ENCODE peak calls at places on chromosomes 2 and 18, in six cellular contexts. I, L, P, O, T and J are unnamed samples.

GRCh38 chr2:54531558-54531957 is 75.4 kb downstream of the SPTBN1 start:
- DNase-seq in I (no peak), L (no peak), P (no peak), O (peak; percentile 70), T (no peak), J (no peak)

GRCh38 chr2:64645014-64645418 is 8.7 kb downstream of the SERTAD2 start:
- DNase-seq in I (peak; percentile 69), L (peak; percentile 48), P (peak; percentile 35), O (peak; percentile 75), T (peak; percentile 78), J (peak; percentile 47)

GRCh38 chr18:49652841-49653240 is 91.0 kb downstream of the LIPG start:
- DNase-seq in I (no peak), L (no peak), P (no peak), O (no peak), T (no peak), J (no peak)

GRCh38 chr2:156356006-156356764 is 23.7 kb upstream of the NR4A2 start:
- DNase-seq in I (no peak), L (no peak), P (no peak), O (no peak), T (no peak), J (no peak)

GRCh38 chr18:37661478-37661877 is 95.9 kb upstream of the CELF4 start:
- DNase-seq in I (no peak), L (no peak), P (no peak), O (no peak), T (no peak), J (no peak)

GRCh38 chr2:16644204-16644925 is 21.3 kb downstream of the CYRIA start:
- DNase-seq in I (no peak), L (no peak), P (no peak), O (no peak), T (no peak), J (no peak)

GRCh38 chr2:208274748-208275147 is 8.7 kb downstream of the PIKFYVE start:
- DNase-seq in I (no peak), L (no peak), P (no peak), O (no peak), T (no peak), J (no peak)

GRCh38 chr18:22609642-22610041 is 191.9 kb upstream of the CTAGE1 start:
- DNase-seq in I (no peak), L (peak; percentile 66), P (peak; percentile 31), O (peak; percentile 27), T (peak; percentile 16), J (peak; percentile 56)

GRCh38 chr2:68714866-68715265 is 19.7 kb upstream of the ARHGAP25 start:
- DNase-seq in I (peak; percentile 65), L (peak; percentile 31), P (peak; percentile 43), O (no peak), T (no peak), J (peak; percentile 45)

GRCh38 chr2:146981921-146982320 is 862.9 kb upstream of the ACVR2A start:
- DNase-seq in I (no peak), L (no peak), P (no peak), O (no peak), T (no peak), J (no peak)

GRCh38 chr18:78596794-78597193 is 382.8 kb upstream of the SALL3 start:
- DNase-seq in I (no peak), L (no peak), P (no peak), O (no peak), T (no peak), J (no peak)

GRCh38 chr2:234640657-234641056 is 143.8 kb upstream of the ARL4C start:
- DNase-seq in I (no peak), L (no peak), P (no peak), O (no peak), T (no peak), J (no peak)

GRCh38 chr2:112686348-112687217 is 34.2 kb upstream of the NT5DC4 start:
- DNase-seq in I (no peak), L (no peak), P (no peak), O (no peak), T (no peak), J (no peak)

GRCh38 chr2:37168217-37168981 is 11.6 kb upstream of the EIF2AK2 start:
- DNase-seq in I (no peak), L (no peak), P (peak; percentile 34), O (peak; percentile 78), T (peak; percentile 55), J (peak; percentile 48)

GRCh38 chr18:77090546-77091200 is 41.9 kb downstream of the MBP start:
- DNase-seq in I (no peak), L (no peak), P (no peak), O (no peak), T (no peak), J (no peak)

GRCh38 chr2:70190086-70190412 is 770 bp downstream of the C2orf42 start:
- DNase-seq in I (no peak), L (no peak), P (no peak), O (no peak), T (no peak), J (no peak)

GRCh38 chr2:39114771-39115170 is 6.1 kb downstream of the SOS1 start:
- DNase-seq in I (no peak), L (no peak), P (no peak), O (no peak), T (no peak), J (no peak)

GRCh38 chr2:61162721-61163120 is 733 bp downstream of the C2orf74 start:
- DNase-seq in I (no peak), L (no peak), P (no peak), O (no peak), T (no peak), J (no peak)

GRCh38 chr2:109266511-109266910 is 137.5 kb downstream of the SH3RF3 start:
- DNase-seq in I (no peak), L (no peak), P (no peak), O (no peak), T (no peak), J (no peak)

GRCh38 chr2:216842634-216843033 is 17.2 kb downstream of the TNP1 start:
- DNase-seq in I (peak; percentile 82), L (peak; percentile 53), P (no peak), O (no peak), T (no peak), J (no peak)

GRCh38 chr2:120625865-120626560 is 109.7 kb upstream of the GLI2 start:
- DNase-seq in I (no peak), L (no peak), P (no peak), O (no peak), T (peak; percentile 35), J (no peak)

DNA sequence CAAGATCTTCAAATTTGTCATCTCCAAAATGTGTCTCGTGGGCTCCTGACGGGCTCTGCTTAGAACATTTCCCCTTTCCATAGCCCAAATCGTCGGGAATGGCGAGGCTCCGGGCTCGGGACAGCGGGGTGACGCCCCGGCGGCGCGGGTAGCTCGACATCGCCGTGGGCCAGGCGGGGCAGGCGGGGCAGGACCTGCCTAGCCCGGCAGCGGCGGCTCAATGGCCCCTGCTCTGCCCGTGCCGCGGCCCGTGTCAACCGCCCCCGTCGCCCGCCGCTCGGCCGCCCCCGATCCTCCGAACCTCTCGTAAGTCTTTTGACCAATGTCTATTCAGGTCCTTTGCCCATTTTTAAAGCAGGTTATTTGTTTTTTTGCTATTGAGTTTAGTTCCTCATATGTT is 111.2 kb downstream of the PMAIP1 start:
- DNase-seq in I (no peak), L (no peak), P (no peak), O (no peak), T (no peak), J (no peak)
- H3K27ac ChIP-seq in I (no peak overlapping the region), L (no peak overlapping the region), P (no peak overlapping the region), O (no peak overlapping the region), T (no peak overlapping the region), J (no peak overlapping the region)

GRCh38 chr18:3248062-3248669 is 565 bp downstream of the MYL12A start:
- DNase-seq in I (peak; percentile 90), L (no peak), P (peak; percentile 18), O (no peak), T (no peak), J (no peak)

GRCh38 chr18:3246636-3247242 is 862 bp upstream of the MYL12A start:
- DNase-seq in I (peak; percentile 73), L (peak; percentile 26), P (peak; percentile 32), O (no peak), T (no peak), J (no peak)

GRCh38 chr18:3247243-3248061 is at the start of gene MYL12A:
- DNase-seq in I (peak; percentile 100), L (peak; percentile 99), P (peak; percentile 92), O (peak; percentile 67), T (peak; percentile 96), J (peak; percentile 98)

GRCh38 chr18:3245185-3245564 is 2.4 kb upstream of the MYL12A start:
- DNase-seq in I (no peak), L (no peak), P (no peak), O (no peak), T (no peak), J (no peak)

DNA sequence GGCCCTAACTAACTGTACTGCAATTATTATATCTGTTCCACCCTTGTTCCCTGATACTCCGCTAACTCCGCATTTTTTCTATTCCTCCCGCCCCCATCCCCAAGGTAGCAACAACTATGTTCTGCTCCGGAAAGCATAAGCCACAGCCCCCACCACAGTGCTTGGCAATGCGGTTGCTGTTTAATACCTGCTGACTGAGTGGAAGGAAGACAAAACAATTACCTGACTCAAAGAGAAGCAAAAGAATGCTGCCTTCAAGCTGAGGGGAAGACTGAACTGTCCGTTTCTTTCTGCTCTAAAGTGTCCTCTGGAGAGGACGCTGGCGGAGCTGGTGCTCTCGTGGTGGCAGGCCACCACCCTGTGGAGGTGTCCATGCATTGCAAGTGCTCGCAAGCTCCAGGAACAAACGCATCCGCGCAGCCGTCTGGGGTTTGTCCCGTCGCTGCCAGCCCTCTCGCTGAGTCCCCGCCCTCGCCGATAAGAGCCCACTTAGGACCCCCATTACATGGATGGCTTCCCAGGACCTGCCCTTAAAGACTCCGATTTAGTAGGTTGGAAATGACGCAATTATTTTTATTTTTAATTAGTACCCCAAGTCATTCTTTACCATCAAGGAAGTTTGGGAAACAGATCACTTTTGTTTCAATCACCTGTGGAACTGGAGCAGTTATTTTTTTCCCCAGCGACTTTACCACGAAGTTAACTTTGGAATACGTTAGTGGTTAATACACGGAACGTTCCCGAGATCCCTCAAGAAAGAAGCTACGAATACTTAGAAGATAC is 1.6 kb upstream of the MYL12A start:
- DNase-seq in I (peak; percentile 95), L (peak; percentile 88), P (peak; percentile 82), O (peak; percentile 43), T (peak; percentile 81), J (peak; percentile 92)
- H3K27ac ChIP-seq in I (peak overlapping the region; percentile 99), L (peak overlapping the region; percentile 98), P (peak overlapping the region; percentile 96), O (peak overlapping the region; percentile 93), T (peak overlapping the region; percentile 93), J (peak overlapping the region; percentile 99)

DNA sequence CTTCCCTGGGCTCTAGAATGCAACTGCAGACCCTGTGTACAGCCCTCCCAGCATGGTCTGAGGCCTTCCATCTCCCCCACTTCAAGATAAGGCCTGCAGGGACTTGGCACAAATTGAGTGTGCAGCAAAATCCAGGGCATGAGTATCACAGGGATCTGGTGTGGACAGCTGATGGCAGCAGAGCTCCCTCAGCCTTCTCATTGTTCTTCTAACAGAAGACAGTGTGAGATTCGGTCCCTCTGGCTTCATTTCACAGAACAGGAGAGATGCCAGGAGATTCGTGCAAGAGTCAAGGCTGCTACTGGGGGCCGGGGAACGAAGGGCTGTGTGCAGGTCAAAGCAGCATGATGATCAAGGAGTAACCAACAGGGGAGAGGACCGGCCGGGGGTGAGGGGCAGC is 85.8 kb downstream of the UXS1 start:
- DNase-seq in I (no peak), L (no peak), P (no peak), O (no peak), T (no peak), J (no peak)
- H3K27ac ChIP-seq in I (peak overlapping the region; percentile 42), L (no peak overlapping the region), P (no peak overlapping the region), O (no peak overlapping the region), T (no peak overlapping the region), J (no peak overlapping the region)

GRCh38 chr2:181465686-181466375 is 8.6 kb downstream of the ITGA4 start:
- DNase-seq in I (no peak), L (no peak), P (no peak), O (no peak), T (no peak), J (no peak)
- H3K27ac ChIP-seq in I (no peak overlapping the region), L (no peak overlapping the region), P (peak overlapping the region; percentile 19), O (no peak overlapping the region), T (no peak overlapping the region), J (no peak overlapping the region)

GRCh38 chr2:76256689-76257088 is 546.0 kb upstream of the GCFC2 start:
- DNase-seq in I (no peak), L (no peak), P (no peak), O (no peak), T (no peak), J (no peak)
- H3K27ac ChIP-seq in I (no peak overlapping the region), L (no peak overlapping the region), P (no peak overlapping the region), O (no peak overlapping the region), T (no peak overlapping the region), J (no peak overlapping the region)